ENCODE peak calls at places on chromosomes 6 and 20, in seven cellular contexts. B, X, Z, C, W, T and M are unnamed samples.

GRCh38 chr6:74459260-74459659 is 746.6 kb downstream of the COL12A1 start:
- DNase-seq in B (no peak), X (no peak), Z (no peak), C (no peak), W (no peak), T (no peak), M (no peak)

GRCh38 chr20:37379967-37380828 is 34.3 kb downstream of the SRC start:
- DNase-seq in B (no peak), X (no peak), Z (peak), C (no peak), W (peak), T (peak), M (no peak)

GRCh38 chr6:152575621-152576150 is 61.5 kb downstream of the SYNE1 start:
- DNase-seq in B (no peak), X (no peak), Z (no peak), C (no peak), W (no peak), T (peak), M (no peak)

GRCh38 chr6:14123331-14124105 is 5.9 kb downstream of the CD83 start:
- DNase-seq in B (no peak), X (no peak), Z (no peak), C (no peak), W (no peak), T (peak), M (no peak)

GRCh38 chr6:134984821-134985220 is 34.9 kb upstream of the ALDH8A1 start:
- DNase-seq in B (no peak), X (no peak), Z (no peak), C (no peak), W (no peak), T (peak), M (no peak)

GRCh38 chr20:17273711-17274110 is 46.9 kb downstream of the PCSK2 start:
- DNase-seq in B (no peak), X (no peak), Z (no peak), C (no peak), W (no peak), T (no peak), M (no peak)

GRCh38 chr20:41231850-41232249 is 85.7 kb downstream of the ZHX3 start:
- DNase-seq in B (no peak), X (no peak), Z (no peak), C (no peak), W (no peak), T (no peak), M (no peak)

GRCh38 chr6:33073431-33073871 is at the start of gene HLA-DPA1:
- DNase-seq in B (no peak), X (no peak), Z (peak), C (no peak), W (peak), T (peak), M (no peak)

GRCh38 chr6:154447929-154448328 is 62.6 kb downstream of the CNKSR3 start:
- DNase-seq in B (no peak), X (no peak), Z (no peak), C (no peak), W (no peak), T (peak), M (no peak)

GRCh38 chr6:134937426-134937825 is 12.5 kb downstream of the ALDH8A1 start:
- DNase-seq in B (no peak), X (no peak), Z (no peak), C (no peak), W (no peak), T (peak), M (no peak)

GRCh38 chr6:122082370-122082769 is 317.1 kb upstream of the HSF2 start:
- DNase-seq in B (no peak), X (no peak), Z (no peak), C (no peak), W (no peak), T (no peak), M (no peak)

GRCh38 chr20:37055276-37055675 is 40.5 kb downstream of the RBL1 start:
- DNase-seq in B (no peak), X (no peak), Z (no peak), C (no peak), W (no peak), T (no peak), M (no peak)

GRCh38 chr6:33966536-33966935 is 162.7 kb upstream of the MLN start:
- DNase-seq in B (no peak), X (no peak), Z (no peak), C (peak), W (no peak), T (no peak), M (no peak)

GRCh38 chr6:4018194-4019111 is 60.5 kb downstream of the FAM217A start:
- DNase-seq in B (peak), X (peak), Z (peak), C (peak), W (peak), T (peak), M (peak)

GRCh38 chr20:38554986-38555385 is 26.0 kb upstream of the ADIG start:
- DNase-seq in B (no peak), X (no peak), Z (no peak), C (no peak), W (no peak), T (no peak), M (no peak)

GRCh38 chr6:33696538-33697518 is 14.7 kb downstream of the UQCC2 start:
- DNase-seq in B (no peak), X (no peak), Z (no peak), C (peak), W (no peak), T (peak), M (no peak)

GRCh38 chr6:117574198-117574597 is 28.1 kb downstream of the GOPC start:
- DNase-seq in B (no peak), X (no peak), Z (no peak), C (no peak), W (no peak), T (no peak), M (no peak)

GRCh38 chr20:52105573-52106422 is 85.8 kb downstream of the ZFP64 start:
- DNase-seq in B (no peak), X (no peak), Z (peak), C (no peak), W (peak), T (peak), M (no peak)

GRCh38 chr20:33688938-33689424 is 2.8 kb upstream of the E2F1 start:
- DNase-seq in B (no peak), X (no peak), Z (peak), C (no peak), W (no peak), T (no peak), M (no peak)

GRCh38 chr6:54595844-54596243 is 250.7 kb upstream of the FAM83B start:
- DNase-seq in B (no peak), X (no peak), Z (no peak), C (no peak), W (no peak), T (peak), M (no peak)

GRCh38 chr6:30682181-30683117 is 4.0 kb downstream of the PPP1R18 start:
- DNase-seq in B (peak), X (no peak), Z (no peak), C (peak), W (peak), T (peak), M (peak)

GRCh38 chr6:125790403-125791150 is at the start of gene NCOA7:
- DNase-seq in B (peak), X (no peak), Z (peak), C (peak), W (peak), T (peak), M (peak)

GRCh38 chr6:33822575-33823395 is 19.0 kb upstream of the MLN start:
- DNase-seq in B (no peak), X (no peak), Z (peak), C (no peak), W (peak), T (peak), M (no peak)

GRCh38 chr6:168822376-168822775 is 381.4 kb downstream of the SMOC2 start:
- DNase-seq in B (no peak), X (no peak), Z (no peak), C (no peak), W (no peak), T (no peak), M (no peak)

GRCh38 chr6:106974999-106975698 is 620 bp upstream of the CD24 start:
- DNase-seq in B (no peak), X (no peak), Z (peak), C (no peak), W (peak), T (peak), M (peak)

GRCh38 chr20:13953227-13953626 is 37.2 kb downstream of the SEL1L2 start:
- DNase-seq in B (no peak), X (no peak), Z (peak), C (no peak), W (peak), T (no peak), M (no peak)

GRCh38 chr20:7022597-7022996 is 255.1 kb downstream of the BMP2 start:
- DNase-seq in B (no peak), X (no peak), Z (no peak), C (no peak), W (no peak), T (no peak), M (no peak)

GRCh38 chr20:21515300-21516179 is 1.7 kb upstream of the NKX2-2 start:
- DNase-seq in B (no peak), X (no peak), Z (no peak), C (no peak), W (no peak), T (no peak), M (no peak)

GRCh38 chr20:39885975-39886649 is 802.9 kb downstream of the MAFB start:
- DNase-seq in B (no peak), X (peak), Z (peak), C (peak), W (peak), T (peak), M (peak)

GRCh38 chr20:4626228-4626627 is 95.5 kb upstream of the PRND start:
- DNase-seq in B (no peak), X (no peak), Z (no peak), C (no peak), W (no peak), T (no peak), M (no peak)

GRCh38 chr6:82248233-82248735 is 740 bp upstream of the IBTK start:
- DNase-seq in B (no peak), X (no peak), Z (no peak), C (no peak), W (peak), T (peak), M (no peak)

GRCh38 chr6:168384045-168385038 is 56.6 kb upstream of the SMOC2 start:
- DNase-seq in B (no peak), X (no peak), Z (no peak), C (no peak), W (no peak), T (no peak), M (no peak)

GRCh38 chr6:147970970-147971369 is 371.7 kb upstream of the SASH1 start:
- DNase-seq in B (no peak), X (no peak), Z (no peak), C (no peak), W (no peak), T (no peak), M (no peak)

GRCh38 chr20:19497064-19497463 is 261.0 kb upstream of the RIN2 start:
- DNase-seq in B (no peak), X (no peak), Z (no peak), C (no peak), W (no peak), T (peak), M (no peak)

GRCh38 chr6:52566853-52567279 is 10.0 kb downstream of the TRAM2 start:
- DNase-seq in B (no peak), X (no peak), Z (no peak), C (no peak), W (no peak), T (peak), M (no peak)

GRCh38 chr6:154606457-154606856 is 96.0 kb upstream of the CNKSR3 start:
- DNase-seq in B (no peak), X (no peak), Z (peak), C (no peak), W (no peak), T (no peak), M (no peak)

GRCh38 chr20:1341561-1342265 is 12.8 kb upstream of the SDCBP2 start:
- DNase-seq in B (no peak), X (no peak), Z (no peak), C (no peak), W (no peak), T (peak), M (no peak)

GRCh38 chr20:44208770-44209169 is 1.8 kb downstream of the OSER1 start:
- DNase-seq in B (no peak), X (no peak), Z (peak), C (no peak), W (peak), T (peak), M (no peak)